ENCODE peak calls at places on chromosome 11, in four cellular contexts. U is pancreas, T is H1, B is foreskin keratinocyte. Y is an unnamed sample.

GRCh38 chr11:86812322-86812670 is 12.0 kb downstream of the PRSS23 start:
- DNase-seq in U (no peak), B (no peak), T (no peak), Y (no peak)

GRCh38 chr11:2711161-2711560 is 11.4 kb upstream of the KCNQ1OT1 start:
- DNase-seq in T (no peak), B (no peak), U (no peak), Y (no peak)

GRCh38 chr11:80462211-80462610 is 1021.4 kb upstream of the TENM4 start:
- DNase-seq in U (no peak), B (peak), T (no peak), Y (no peak)

GRCh38 chr11:55791606-55792005 is 3.8 kb upstream of the OR5D14 start:
- DNase-seq in T (no peak), U (no peak), B (no peak), Y (no peak)

GRCh38 chr11:58508005-58508404 is at the start of gene OR5B21:
- DNase-seq in T (no peak), B (no peak), U (no peak), Y (no peak)

GRCh38 chr11:66718320-66718971 is 10.6 kb downstream of the SPTBN2 start:
- DNase-seq in T (no peak), B (peak), U (peak), Y (no peak)

GRCh38 chr11:123973816-123974215 is 3.8 kb downstream of the OR10S1 start:
- DNase-seq in T (no peak), U (no peak), B (peak), Y (no peak)

GRCh38 chr11:697811-698311 is 2.2 kb downstream of the TMEM80 start:
- DNase-seq in B (peak), T (no peak), U (no peak), Y (no peak)

GRCh38 chr11:96267490-96268010 is 75.4 kb downstream of the MAML2 start:
- DNase-seq in T (no peak), U (no peak), B (no peak), Y (no peak)

GRCh38 chr11:120674537-120674936 is 163.0 kb downstream of the GRIK4 start:
- DNase-seq in B (no peak), T (no peak), U (no peak), Y (no peak)

GRCh38 chr11:117829369-117829725 is 4.8 kb upstream of the FXYD2 start:
- DNase-seq in U (peak), B (no peak), T (no peak), Y (no peak)

GRCh38 chr11:100584201-100584600 is 102.9 kb upstream of the ARHGAP42 start:
- DNase-seq in U (no peak), T (no peak), B (peak), Y (no peak)

GRCh38 chr11:9438611-9439010 is 22.2 kb upstream of the ZNF143 start:
- DNase-seq in B (no peak), T (no peak), U (no peak), Y (no peak)

GRCh38 chr11:82790723-82791487 is 57.2 kb upstream of the FAM181B start:
- DNase-seq in U (no peak), B (no peak), T (no peak), Y (no peak)

GRCh38 chr11:69479591-69480271 is 1.7 kb upstream of the LINC01488 start:
- DNase-seq in T (no peak), U (peak), B (no peak), Y (no peak)

GRCh38 chr11:8839957-8840945 is 70.7 kb upstream of the AKIP1 start:
- DNase-seq in T (no peak), U (no peak), B (peak), Y (no peak)

GRCh38 chr11:69950120-69950519 is 128.0 kb upstream of the ANO1 start:
- DNase-seq in T (peak), U (no peak), B (peak), Y (no peak)

GRCh38 chr11:57637626-57638004 is 12.1 kb downstream of the YPEL4 start:
- DNase-seq in U (peak), B (peak), T (no peak), Y (no peak)

GRCh38 chr11:124069429-124070401 is 28.6 kb upstream of the OR10G7 start:
- DNase-seq in T (peak), B (peak), U (peak), Y (no peak)

GRCh38 chr11:8219257-8220021 is 44.2 kb downstream of the LMO1 start:
- DNase-seq in B (peak), U (no peak), T (no peak), Y (peak)

GRCh38 chr11:94325681-94326080 is 21.3 kb downstream of the IZUMO1R start:
- DNase-seq in U (no peak), B (peak), T (peak), Y (no peak)
- TF ChIP-seq CTCF in U (no peak), B (peak), T (peak), Y (peak)

GRCh38 chr11:47233989-47234668 is 14.5 kb downstream of the ACP2 start:
- DNase-seq in T (no peak), U (no peak), B (peak), Y (no peak)
- TF ChIP-seq CTCF in T (peak), U (no peak), B (peak), Y (peak)

GRCh38 chr11:79430280-79430679 is 10.6 kb downstream of the TENM4 start:
- DNase-seq in T (no peak), B (no peak), U (no peak), Y (no peak)
- TF ChIP-seq CTCF in T (no peak), B (peak), U (no peak), Y (no peak)

GRCh38 chr11:112837162-112837826 is 123.9 kb upstream of the NCAM1 start:
- DNase-seq in U (no peak), B (no peak), T (no peak), Y (no peak)
- TF ChIP-seq CTCF in U (no peak), B (no peak), T (peak), Y (peak)

GRCh38 chr11:126969865-126970479 is 30.6 kb downstream of the KIRREL3 start:
- DNase-seq in B (peak), U (no peak), T (no peak), Y (no peak)
- TF ChIP-seq CTCF in B (peak), U (peak), T (peak), Y (peak)

GRCh38 chr11:71218789-71219499 is 33.4 kb downstream of the SHANK2 start:
- DNase-seq in B (no peak), T (no peak), U (no peak), Y (no peak)
- TF ChIP-seq CTCF in B (no peak), T (no peak), U (no peak), Y (no peak)

DNA sequence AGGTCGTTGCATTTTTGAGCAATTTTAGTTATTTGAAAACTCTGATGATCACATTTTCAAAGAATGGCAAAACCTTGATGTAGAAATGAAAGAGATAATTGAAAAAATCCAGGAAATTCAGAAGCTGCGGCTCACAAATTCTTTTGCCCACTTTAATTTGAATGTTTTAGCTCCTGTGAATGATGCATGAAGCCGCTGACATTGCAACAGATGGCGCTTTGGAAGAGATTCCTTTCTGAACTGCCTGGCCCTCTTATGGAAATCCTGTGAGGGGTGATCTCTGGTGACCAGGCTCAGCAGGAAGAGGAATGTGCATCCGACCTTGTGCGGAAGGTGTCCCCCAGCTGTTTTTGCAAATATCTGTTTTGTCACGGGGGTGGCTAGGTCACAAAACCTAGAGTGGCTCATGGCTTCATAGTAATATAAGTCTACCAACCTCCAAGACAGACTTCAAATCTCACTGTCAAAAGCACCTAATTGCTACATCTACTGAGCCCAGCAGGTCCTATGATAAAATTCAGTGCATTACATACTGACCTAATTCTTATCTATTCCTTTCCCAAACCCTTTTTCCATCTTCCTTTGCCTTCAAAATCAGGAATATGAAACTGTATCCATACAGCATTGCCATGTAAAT is 412.8 kb downstream of the ETS1 start:
- DNase-seq in U (no peak), B (no peak), T (no peak), Y (no peak)
- TF ChIP-seq CTCF in U (no peak), B (no peak), T (no peak), Y (no peak)

Y was measured in D721Med.